ENCODE peak calls at places on chromosomes 5 and 9, in seven cellular contexts. J, E, O, Z, N, F and V are unnamed samples.

GRCh38 chr9:115292584-115293271 is 174.8 kb upstream of the TNC start:
- DNase-seq in Z (peak; percentile 11), E (no peak), F (no peak), N (no peak), J (no peak), O (no peak), V (no peak)

GRCh38 chr9:74777136-74777879 is 110.4 kb downstream of the TRPM6 start:
- DNase-seq in F (peak; percentile 53), E (peak; percentile 55), J (no peak), N (peak; percentile 73), Z (peak; percentile 84), O (peak; percentile 48), V (peak; percentile 48)

GRCh38 chr5:76561247-76561891 is 61.8 kb downstream of the F2RL2 start:
- DNase-seq in O (no peak), N (no peak), Z (no peak), F (no peak), J (no peak), E (no peak), V (no peak)

GRCh38 chr5:24642022-24642421 is 2.8 kb downstream of the CDH10 start:
- DNase-seq in O (no peak), E (peak; percentile 8), J (peak; percentile 42), F (no peak), N (no peak), Z (peak; percentile 18), V (no peak)

GRCh38 chr9:83012578-83013260 is 50.2 kb downstream of the RASEF start:
- DNase-seq in F (no peak), O (no peak), N (no peak), J (peak; percentile 18), Z (no peak), E (no peak), V (no peak)

GRCh38 chr9:93815135-93815534 is 140.0 kb downstream of the BARX1 start:
- DNase-seq in F (no peak), N (no peak), Z (no peak), J (no peak), O (no peak), E (no peak), V (no peak)

GRCh38 chr5:55175781-55176175 is 2.8 kb upstream of the CDC20B start:
- DNase-seq in F (no peak), O (no peak), E (no peak), J (no peak), Z (peak; percentile 44), N (no peak), V (no peak)

GRCh38 chr9:77725820-77726219 is 77.7 kb upstream of the GNA14 start:
- DNase-seq in F (no peak), E (no peak), O (no peak), J (no peak), Z (no peak), N (no peak), V (no peak)

GRCh38 chr9:135715056-135715595 is 13.1 kb downstream of the KCNT1 start:
- DNase-seq in N (no peak), O (no peak), F (no peak), Z (no peak), E (no peak), J (no peak), V (no peak)

GRCh38 chr5:1171340-1171941 is 30.0 kb upstream of the SLC6A19 start:
- DNase-seq in Z (no peak), J (no peak), N (peak; percentile 34), F (no peak), O (no peak), E (no peak), V (no peak)

GRCh38 chr5:109739741-109740140 is 50.0 kb downstream of the MAN2A1 start:
- DNase-seq in F (no peak), J (no peak), N (no peak), O (no peak), E (peak; percentile 51), Z (peak; percentile 29), V (no peak)

GRCh38 chr9:125746774-125747052 is 460 bp upstream of the PBX3 start:
- DNase-seq in F (no peak), O (no peak), Z (no peak), J (no peak), N (no peak), E (no peak), V (no peak)
- H3K9me3 ChIP-seq in F (no peaks in the 10 kb centered on the region), O (no peaks in the 10 kb centered on the region), Z (no peaks in the 10 kb centered on the region), J (no peaks in the 10 kb centered on the region), N (no peaks in the 10 kb centered on the region), E (no peaks in the 10 kb centered on the region), V (no peaks in the 10 kb centered on the region)

GRCh38 chr5:142976861-142977260 is 206.7 kb downstream of the ARHGAP26 start:
- DNase-seq in J (no peak), E (peak; percentile 17), O (no peak), N (no peak), F (no peak), Z (no peak), V (no peak)
- H3K4me1 ChIP-seq in J (no peaks in the 10 kb centered on the region), E (peaks cover 42% of the 10 kb centered on the region), O (peaks cover 54% of the 10 kb centered on the region), N (peaks cover 10% of the 10 kb centered on the region), F (peaks cover 2% of the 10 kb centered on the region), Z (peaks cover 14% of the 10 kb centered on the region), V (peaks cover 5% of the 10 kb centered on the region)

DNA sequence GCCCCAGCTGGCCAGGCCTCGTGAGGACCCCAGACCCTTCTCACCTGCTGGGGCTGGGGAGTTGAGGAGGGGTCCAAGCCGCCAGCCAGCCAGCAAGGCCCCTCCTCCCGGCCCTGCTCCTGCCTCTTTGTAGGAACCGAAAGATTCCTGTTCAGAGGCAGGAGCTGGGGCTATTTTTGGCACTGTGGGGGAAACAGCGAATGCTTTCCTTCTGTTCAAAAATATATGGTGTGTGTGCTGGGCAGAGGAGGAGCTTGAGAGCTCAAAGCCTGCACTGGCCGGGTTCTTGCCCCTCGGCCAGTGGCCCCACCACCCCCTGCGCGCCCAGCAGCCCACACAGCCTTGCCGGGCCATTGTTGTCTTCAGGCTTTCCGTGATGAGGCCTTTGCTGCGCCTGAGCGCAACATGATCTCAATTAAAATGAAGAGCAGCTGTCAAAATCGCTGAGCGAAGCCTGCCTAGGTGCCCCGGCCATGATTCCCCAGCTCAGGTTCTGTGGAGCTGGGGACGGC is 13.3 kb downstream of the NCS1 start:
- DNase-seq in E (no peak), F (peak; percentile 66), N (no peak), J (no peak), O (no peak), Z (peak; percentile 71), V (peak; percentile 44)
- TF ChIP-seq CTCF in E (no peak), F (no peak), N (no peak), J (no peak), O (no peak), Z (no peak), V (no peak)

DNA sequence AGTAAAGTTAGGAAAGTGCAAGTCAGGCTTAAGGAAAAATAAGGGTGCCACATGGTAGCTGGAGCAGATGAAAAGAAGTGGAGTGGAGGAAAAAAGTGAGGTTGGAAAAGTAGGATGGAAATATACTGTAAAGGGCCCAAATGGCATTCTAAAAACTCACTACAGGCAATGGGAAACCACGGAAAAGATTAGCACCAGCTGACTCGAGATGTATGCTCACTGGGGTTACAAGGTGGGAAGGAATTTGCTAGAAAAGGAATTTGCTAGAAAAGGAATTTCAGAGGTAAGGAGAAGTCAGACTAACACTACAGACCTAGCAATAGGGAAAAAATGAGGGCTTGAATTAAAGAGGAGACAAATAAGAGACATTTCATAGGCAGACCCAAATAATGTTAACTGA is 3.6 kb downstream of the PSMD5 start:
- DNase-seq in N (no peak), O (no peak), F (no peak), J (no peak), E (no peak), Z (no peak), V (no peak)
- H3K9me3 ChIP-seq in N (no peaks in the 10 kb centered on the region), O (no peaks in the 10 kb centered on the region), F (no peaks in the 10 kb centered on the region), J (no peaks in the 10 kb centered on the region), E (no peaks in the 10 kb centered on the region), Z (no peaks in the 10 kb centered on the region), V (no peaks in the 10 kb centered on the region)

DNA sequence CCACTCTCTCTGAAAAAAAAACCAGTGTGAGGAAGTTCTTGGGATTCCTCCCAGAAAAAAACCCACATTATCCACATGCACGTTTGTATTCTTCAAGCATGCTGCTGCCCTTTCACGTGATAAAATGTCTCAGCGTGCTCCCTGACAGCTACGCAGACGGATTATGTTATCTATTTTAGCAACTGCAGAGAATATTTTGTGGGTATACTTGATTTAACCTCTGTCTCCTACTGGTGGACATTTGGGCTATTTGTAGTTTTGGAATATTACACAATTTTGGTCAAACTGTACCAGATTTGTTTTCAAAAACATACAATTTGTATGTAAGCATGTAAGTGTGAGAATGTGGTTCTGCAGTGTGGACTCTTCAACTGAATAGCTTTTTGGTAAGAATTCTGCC is 10.7 kb downstream of the PRRC2B start:
- DNase-seq in E (no peak), J (no peak), O (no peak), N (no peak), F (no peak), Z (no peak), V (no peak)
- H3K4me1 ChIP-seq in E (peaks cover 60% of the 10 kb centered on the region), J (peaks cover 76% of the 10 kb centered on the region), O (peaks cover 100% of the 10 kb centered on the region), N (peaks cover 10% of the 10 kb centered on the region), F (peaks cover 50% of the 10 kb centered on the region), Z (peaks cover 95% of the 10 kb centered on the region), V (peaks cover 47% of the 10 kb centered on the region)

GRCh38 chr5:96901384-96901783 is 25.1 kb downstream of the ERAP2 start:
- DNase-seq in E (no peak), F (no peak), J (no peak), N (no peak), O (no peak), Z (peak; percentile 22), V (no peak)
- TF ChIP-seq CTCF in E (peak; percentile 8), F (no peak), J (peak; percentile 32), N (no peak), O (no peak), Z (peak; percentile 29), V (no peak)

DNA sequence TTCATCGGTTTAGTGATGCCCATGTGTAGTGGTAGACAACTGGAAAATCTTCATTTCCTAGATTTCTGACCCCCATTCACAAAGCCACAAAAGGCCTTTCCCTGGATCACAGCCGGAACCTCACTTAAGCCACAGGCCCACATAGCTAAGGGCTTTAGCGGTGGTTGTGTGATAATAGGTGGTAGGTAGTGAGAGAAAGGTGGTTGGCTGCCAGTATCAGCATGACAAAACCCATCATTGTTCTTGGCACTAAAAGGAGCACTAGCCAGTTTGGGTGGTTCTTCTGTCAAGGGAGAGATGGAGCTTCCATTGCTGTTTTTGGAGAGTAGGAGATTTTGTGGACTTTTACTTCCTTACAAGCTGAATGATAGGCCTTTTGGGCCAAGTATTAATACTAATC is 9.7 kb upstream of the SLC36A2 start:
- DNase-seq in O (no peak), E (no peak), J (no peak), F (no peak), N (no peak), Z (peak; percentile 34), V (no peak)
- H3K9me3 ChIP-seq in O (peaks cover 15% of the 10 kb centered on the region), E (no peaks in the 10 kb centered on the region), J (no peaks in the 10 kb centered on the region), F (no peaks in the 10 kb centered on the region), N (no peaks in the 10 kb centered on the region), Z (no peaks in the 10 kb centered on the region), V (no peaks in the 10 kb centered on the region)